ENCODE peak calls at places on chromosomes 11 and 22, in four cellular contexts. M, J, N and F are unnamed samples.

GRCh38 chr22:35154937-35155387 is 89.0 kb downstream of the ISX start:
- DNase-seq in M (peak), N (peak), J (peak), F (peak)

GRCh38 chr11:116852261-116853125 is 15.1 kb upstream of the APOA1 start:
- DNase-seq in M (peak), J (no peak), N (peak), F (peak)

GRCh38 chr22:39275814-39276443 is 31.1 kb upstream of the PDGFB start:
- DNase-seq in N (no peak), J (no peak), M (no peak), F (no peak)

GRCh38 chr22:17706451-17706900 is 67.8 kb downstream of the BID start:
- DNase-seq in N (peak), J (no peak), M (peak), F (peak)

GRCh38 chr22:48898524-48899377 is 928.9 kb downstream of the BRD1 start:
- DNase-seq in M (no peak), N (no peak), J (no peak), F (no peak)

GRCh38 chr11:35089724-35090505 is 49.1 kb upstream of the CD44 start:
- DNase-seq in M (no peak), J (no peak), N (no peak), F (no peak)

GRCh38 chr22:29454186-29454745 is 15.9 kb downstream of the RFPL1 start:
- DNase-seq in M (no peak), N (no peak), J (no peak), F (no peak)

GRCh38 chr11:20162824-20163777 is 2.8 kb upstream of the DBX1 start:
- DNase-seq in M (peak), J (no peak), N (peak), F (peak)

GRCh38 chr11:19715373-19715772 is 2.7 kb downstream of the NAV2 start:
- DNase-seq in M (peak), N (peak), J (no peak), F (peak)

GRCh38 chr11:18308242-18308641 is 13.7 kb downstream of the HPS5 start:
- DNase-seq in M (no peak), J (no peak), N (no peak), F (no peak)

GRCh38 chr11:65868076-65868667 is 4.4 kb downstream of the EFEMP2 start:
- DNase-seq in N (no peak), M (no peak), J (peak), F (no peak)

GRCh38 chr11:79686703-79687419 is 246.0 kb upstream of the TENM4 start:
- DNase-seq in N (no peak), M (no peak), J (no peak), F (no peak)

GRCh38 chr11:117468888-117469287 is 141.2 kb downstream of the CEP164 start:
- DNase-seq in N (no peak), J (peak), M (no peak), F (no peak)

GRCh38 chr22:22074634-22075381 is 92.2 kb upstream of the TOP3B start:
- DNase-seq in J (no peak), M (no peak), N (no peak), F (no peak)

GRCh38 chr11:129192150-129192549 is at the start of gene ARHGAP32:
- DNase-seq in N (no peak), M (no peak), J (no peak), F (no peak)

GRCh38 chr22:39960791-39961746 is 872 bp downstream of the TMA7B start:
- DNase-seq in N (peak), M (peak), J (peak), F (peak)

GRCh38 chr11:128886401-128887119 is 4.6 kb upstream of the KCNJ5 start:
- DNase-seq in M (no peak), N (no peak), J (no peak), F (peak)

GRCh38 chr11:47995318-47995717 is 15.0 kb downstream of the PTPRJ start:
- DNase-seq in M (no peak), N (no peak), J (no peak), F (no peak)

GRCh38 chr22:20796731-20797130 is 22.8 kb downstream of the SERPIND1 start:
- DNase-seq in M (no peak), N (no peak), J (no peak), F (no peak)

GRCh38 chr11:9662273-9662672 is 1.6 kb upstream of the SWAP70 start:
- DNase-seq in N (no peak), J (no peak), M (no peak), F (peak)

GRCh38 chr11:44179173-44179572 is 83.7 kb downstream of the EXT2 start:
- DNase-seq in N (peak), J (no peak), M (no peak), F (peak)

GRCh38 chr11:68043349-68044144 is 4.7 kb downstream of the TCIRG1 start:
- DNase-seq in M (peak), N (peak), J (no peak), F (peak)

GRCh38 chr22:49545606-49546005 is 282.1 kb downstream of the BRD1 start:
- DNase-seq in M (no peak), N (no peak), J (peak), F (no peak)

GRCh38 chr11:127675602-127676001 is 675.0 kb upstream of the KIRREL3 start:
- DNase-seq in M (no peak), N (peak), J (no peak), F (no peak)

GRCh38 chr22:41479671-41480396 is 10.9 kb downstream of the ACO2 start:
- DNase-seq in M (peak), N (peak), J (peak), F (peak)

GRCh38 chr11:62786318-62787004 is 741 bp upstream of the TMEM179B start:
- DNase-seq in J (peak), N (peak), M (peak), F (peak)

GRCh38 chr11:30876656-30877371 is 290.7 kb upstream of the MPPED2 start:
- DNase-seq in J (no peak), M (peak), N (no peak), F (no peak)

GRCh38 chr22:49371325-49372110 is 456.2 kb downstream of the BRD1 start:
- DNase-seq in J (no peak), M (no peak), N (no peak), F (no peak)

GRCh38 chr11:67006029-67006884 is 16.7 kb upstream of the SYT12 start:
- DNase-seq in J (no peak), N (no peak), M (peak), F (peak)

GRCh38 chr22:29199702-29200400 is 5.8 kb upstream of the EMID1 start:
- DNase-seq in J (no peak), N (no peak), M (no peak), F (no peak)

GRCh38 chr11:90407350-90407749 is 184.5 kb upstream of the CHORDC1 start:
- DNase-seq in N (no peak), M (no peak), J (no peak), F (no peak)

GRCh38 chr11:19846654-19847330 is 134.2 kb downstream of the NAV2 start:
- DNase-seq in M (peak), N (peak), J (no peak), F (peak)

DNA sequence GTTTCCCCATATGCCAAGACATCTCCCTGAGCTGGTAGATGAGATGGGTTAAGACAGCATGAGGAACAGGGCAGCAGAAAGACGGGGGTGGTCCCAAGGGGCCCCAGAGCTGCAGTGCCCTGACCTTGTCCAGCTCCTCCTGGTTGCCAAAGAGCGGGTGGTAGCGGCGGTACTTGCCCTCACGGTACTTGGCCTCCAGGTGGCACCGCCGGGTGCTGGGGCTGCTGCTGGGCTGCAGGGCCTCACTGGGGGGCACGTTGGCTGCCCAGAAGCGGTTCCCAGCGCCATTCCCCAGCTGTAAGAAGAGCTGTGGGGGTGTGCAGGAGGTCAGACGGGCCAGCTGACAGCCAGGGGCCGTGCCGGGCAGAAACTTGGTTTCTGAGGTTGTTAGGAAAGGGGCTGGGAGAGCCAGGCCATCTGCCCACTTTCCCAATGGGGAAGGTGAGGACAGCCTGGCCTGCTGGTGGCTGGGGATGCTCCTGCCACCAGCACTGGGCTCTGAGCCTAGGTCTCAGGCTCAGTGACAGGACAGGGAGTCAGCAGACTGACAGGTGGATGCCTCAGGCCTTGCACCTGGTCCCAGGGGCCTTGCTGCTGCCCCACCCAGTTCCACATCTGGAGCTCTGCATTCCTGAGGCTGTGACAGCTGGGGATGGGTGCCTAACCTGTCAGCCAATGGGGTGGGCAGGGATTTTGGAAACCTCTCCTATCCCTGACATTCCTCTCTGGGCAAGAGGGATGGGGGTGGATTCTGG is 30.0 kb upstream of the PDE2A start:
- DNase-seq in M (no peak), J (no peak), N (no peak), F (no peak)
- TF ChIP-seq CTCF in M (peak), J (no peak), N (no peak), F (peak)

GRCh38 chr11:31987118-31988005 is 103.5 kb upstream of the RCN1 start:
- DNase-seq in N (no peak), M (no peak), J (no peak), F (no peak)
- H3K4me3 ChIP-seq in N (no peak), M (no peak), J (peak), F (no peak)

DNA sequence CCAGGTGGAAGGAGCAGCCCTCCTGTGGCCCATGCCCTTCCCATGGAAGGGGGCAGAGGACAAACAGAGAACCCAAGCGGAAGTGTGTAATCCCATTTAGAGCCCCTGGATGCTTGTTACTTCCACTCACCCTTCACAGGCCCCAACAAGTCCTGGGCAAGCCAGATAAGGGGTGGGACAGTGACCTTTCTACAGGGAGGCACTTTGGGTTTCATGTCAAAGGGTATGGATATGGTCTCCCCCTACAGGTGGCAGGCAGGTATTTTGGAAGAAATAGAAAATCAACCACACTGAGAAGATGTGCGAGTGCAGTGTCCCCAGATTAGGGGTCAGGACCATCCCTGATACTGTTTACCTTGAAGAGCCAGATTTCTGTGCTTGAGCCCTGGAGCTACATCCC is 11.4 kb downstream of the MPEG1 start:
- DNase-seq in J (no peak), N (no peak), M (no peak), F (no peak)
- TF ChIP-seq CTCF in J (no peak), N (peak), M (peak), F (peak)

GRCh38 chr11:64641596-64642417 is 50.8 kb downstream of the SLC22A12 start:
- DNase-seq in N (no peak), J (no peak), M (no peak), F (no peak)
- H3K4me3 ChIP-seq in N (no peak), J (peak), M (no peak), F (no peak)

DNA sequence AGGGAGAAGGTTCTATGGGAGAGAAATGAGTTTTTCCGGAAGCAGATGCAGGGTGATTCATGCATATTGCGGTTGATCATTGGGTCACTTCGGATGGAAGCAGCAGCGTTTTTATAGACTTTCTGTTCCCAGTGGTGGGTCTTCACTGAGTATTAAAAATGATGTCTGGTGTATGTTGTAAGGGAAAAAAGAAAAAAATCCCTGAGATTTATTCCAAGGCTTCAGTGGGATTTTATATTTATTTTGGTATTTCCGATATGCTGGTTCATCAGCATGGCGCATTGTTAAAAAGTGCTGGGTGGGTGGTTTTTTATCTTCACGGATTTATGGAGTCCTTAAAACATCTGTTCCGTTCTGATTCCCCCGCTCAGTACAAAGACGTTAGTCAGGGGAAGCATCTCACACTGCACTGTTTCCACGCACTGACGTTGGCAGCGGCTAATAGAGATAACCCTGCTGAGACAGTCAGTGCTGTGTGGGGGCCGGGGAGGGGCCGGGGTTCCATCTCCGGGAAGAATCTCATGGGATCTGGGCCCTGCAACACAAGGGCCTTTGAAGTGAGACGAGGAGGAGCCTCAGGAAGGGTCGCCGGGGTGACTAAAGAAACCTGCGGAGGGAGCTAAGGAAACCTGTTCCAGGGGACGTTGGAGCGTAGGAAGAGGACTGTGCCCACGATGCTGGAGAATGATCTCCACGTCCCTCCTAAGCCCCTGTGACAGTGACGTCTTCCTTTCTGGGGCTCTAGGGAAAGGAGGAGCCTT is 390.0 kb downstream of the NTM start:
- DNase-seq in J (peak), N (peak), M (peak), F (peak)
- TF ChIP-seq CTCF in J (no peak), N (no peak), M (no peak), F (peak)